ENCODE peak calls at places on chromosome 7, in eight cellular contexts. E is IMR-90, D is stomach, H is B cell, Q is cardiac fibroblast, F is ascending aorta, X is GM13977, C is astrocyte. Z is an unnamed sample.

GRCh38 chr7:93245525-93246432 is 13.6 kb downstream of the VPS50 start:
- DNase-seq in X (no peak), H (peak; percentile 36), E (peak; percentile 38), F (no peak), D (no peak), Q (peak; percentile 53), C (peak; percentile 18), Z (no peak)

GRCh38 chr7:138875794-138876193 is 77.8 kb upstream of the ATP6V0A4 start:
- DNase-seq in H (no peak), F (no peak), E (peak; percentile 96), X (no peak), D (no peak), Q (peak; percentile 26), C (peak; percentile 98), Z (peak; percentile 76)

GRCh38 chr7:27249724-27250636 is 7.4 kb downstream of the EVX1 start:
- DNase-seq in C (no peak), H (no peak), E (no peak), F (peak; percentile 48), Q (no peak), X (peak; percentile 21), D (no peak), Z (no peak)

GRCh38 chr7:5634107-5634950 is 147.1 kb downstream of the RNF216 start:
- DNase-seq in X (no peak), E (peak; percentile 94), Q (peak; percentile 81), D (no peak), F (peak; percentile 78), H (no peak), C (peak; percentile 79), Z (peak; percentile 61)

GRCh38 chr7:143239822-143240221 is 18.0 kb downstream of the TAS2R40 start:
- DNase-seq in X (no peak), D (no peak), C (no peak), E (peak; percentile 19), H (no peak), Q (peak; percentile 31), F (no peak), Z (no peak)

GRCh38 chr7:66183700-66184099 is 21.4 kb upstream of the TPST1 start:
- DNase-seq in C (peak; percentile 96), D (no peak), E (peak; percentile 96), F (no peak), Q (peak; percentile 78), X (no peak), H (no peak), Z (peak; percentile 73)

GRCh38 chr7:36967387-36967786 is 243.1 kb upstream of the AOAH start:
- DNase-seq in D (peak; percentile 57), Q (peak; percentile 83), H (no peak), F (peak; percentile 79), X (peak; percentile 23), C (peak; percentile 46), E (peak; percentile 62), Z (peak; percentile 7)

GRCh38 chr7:76356823-76357222 is 2.0 kb downstream of the YWHAG start:
- DNase-seq in E (peak; percentile 61), C (no peak), Q (no peak), D (no peak), X (no peak), H (no peak), F (no peak), Z (no peak)

GRCh38 chr7:77651544-77652162 is 44.6 kb upstream of the RSBN1L start:
- DNase-seq in C (no peak), X (peak; percentile 62), D (no peak), E (peak; percentile 47), Q (peak; percentile 60), F (no peak), H (peak; percentile 59), Z (no peak)

GRCh38 chr7:106021211-106022067 is 58.4 kb downstream of the CDHR3 start:
- DNase-seq in E (peak; percentile 27), Q (no peak), D (no peak), X (no peak), C (no peak), F (no peak), H (no peak), Z (no peak)

GRCh38 chr7:51029131-51029530 is 246.4 kb upstream of the GRB10 start:
- DNase-seq in X (no peak), Q (no peak), F (peak; percentile 24), H (no peak), E (no peak), D (no peak), C (no peak), Z (no peak)

GRCh38 chr7:101792051-101792651 is 25.3 kb upstream of the CUX1 start:
- DNase-seq in H (no peak), E (no peak), D (no peak), F (peak; percentile 68), X (no peak), Q (peak; percentile 78), C (peak; percentile 88), Z (peak; percentile 24)

GRCh38 chr7:47827886-47828285 is 120.4 kb downstream of the PKD1L1 start:
- DNase-seq in E (no peak), F (no peak), D (no peak), Q (no peak), X (no peak), C (no peak), H (no peak), Z (no peak)

DNA sequence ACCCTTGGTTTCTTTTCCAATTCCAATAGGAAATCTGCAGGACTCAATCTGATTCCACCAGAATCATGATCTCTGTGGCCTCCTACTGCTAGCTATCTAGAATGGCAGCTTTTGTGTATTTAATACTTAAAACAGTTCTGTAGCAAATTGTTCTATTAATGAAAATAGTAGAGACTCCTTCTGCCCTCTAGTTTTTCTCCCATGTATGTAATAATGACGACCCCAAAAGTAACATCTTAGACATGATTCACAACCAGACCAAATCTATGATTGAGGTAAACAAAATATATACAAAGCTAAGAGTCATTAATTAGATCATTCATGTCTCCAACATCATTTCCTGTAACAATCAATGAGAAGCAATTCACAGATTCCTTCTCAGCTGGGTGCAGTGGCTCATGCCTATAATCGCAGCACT is 259.1 kb upstream of the MKLN1 start:
- DNase-seq in X (no peak), H (no peak), D (no peak), C (peak; percentile 25), E (peak; percentile 65), Q (peak; percentile 39), F (no peak), Z (no peak)
- TF ChIP-seq CTCF in X (no peak), H (no peak), D (no peak), C (peak; percentile 40), E (peak; percentile 64), Q (peak; percentile 41), F (no peak), Z (peak; percentile 23)

DNA sequence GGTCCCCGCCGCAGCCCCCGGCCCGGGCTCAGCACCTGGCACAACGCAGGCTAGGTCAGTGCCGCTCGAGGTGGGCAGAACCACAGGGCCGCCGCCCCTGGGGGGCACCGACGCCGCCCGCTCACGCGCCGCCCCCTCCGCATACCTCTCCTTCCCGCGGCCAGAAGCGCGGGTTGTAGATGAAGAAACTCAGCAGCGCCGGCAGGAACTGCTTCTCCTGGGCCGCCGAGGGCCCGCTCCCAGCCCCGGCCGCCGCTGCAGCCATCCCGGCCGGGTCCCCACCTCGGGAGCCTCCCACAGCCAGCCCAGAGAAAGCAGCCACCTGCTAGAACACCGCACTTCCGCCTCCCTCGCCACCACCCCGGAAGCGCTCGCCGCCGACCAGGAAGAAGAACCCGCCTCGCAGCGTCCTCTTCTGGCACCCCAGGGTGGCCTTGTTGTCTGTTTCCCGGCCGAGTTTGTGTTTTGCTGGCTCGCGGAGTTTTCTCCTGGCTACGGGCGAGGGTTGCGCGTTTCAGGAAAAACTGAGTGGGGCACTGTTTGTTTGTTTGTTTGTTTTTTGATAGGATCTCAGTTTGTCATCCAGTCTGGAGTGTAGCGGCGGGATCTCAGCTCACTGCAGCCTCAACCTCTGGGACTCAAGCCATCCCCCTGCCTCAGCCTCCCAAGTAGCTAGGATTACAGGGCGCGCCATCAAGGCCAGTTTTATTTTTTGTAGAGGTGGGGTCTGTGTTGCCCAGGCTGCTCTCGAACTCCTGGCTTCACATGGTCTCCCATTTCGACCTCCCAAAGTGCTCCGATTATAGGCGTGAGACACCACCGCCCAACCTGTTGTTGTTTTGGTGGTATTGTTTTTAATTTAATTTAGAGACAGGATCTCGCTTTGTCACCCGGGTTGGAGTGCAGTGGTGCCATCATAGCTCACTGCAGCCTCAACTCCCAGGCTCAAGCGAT is 17.7 kb downstream of the OCM2 start:
- DNase-seq in D (peak; percentile 85), F (peak; percentile 86), C (peak; percentile 51), Q (peak; percentile 74), E (peak; percentile 57), X (peak; percentile 94), H (peak; percentile 86), Z (no peak)
- TF ChIP-seq CTCF in D (no peak), F (no peak), C (no peak), Q (peak; percentile 44), E (peak; percentile 33), X (peak; percentile 66), H (no peak), Z (peak; percentile 46)

DNA sequence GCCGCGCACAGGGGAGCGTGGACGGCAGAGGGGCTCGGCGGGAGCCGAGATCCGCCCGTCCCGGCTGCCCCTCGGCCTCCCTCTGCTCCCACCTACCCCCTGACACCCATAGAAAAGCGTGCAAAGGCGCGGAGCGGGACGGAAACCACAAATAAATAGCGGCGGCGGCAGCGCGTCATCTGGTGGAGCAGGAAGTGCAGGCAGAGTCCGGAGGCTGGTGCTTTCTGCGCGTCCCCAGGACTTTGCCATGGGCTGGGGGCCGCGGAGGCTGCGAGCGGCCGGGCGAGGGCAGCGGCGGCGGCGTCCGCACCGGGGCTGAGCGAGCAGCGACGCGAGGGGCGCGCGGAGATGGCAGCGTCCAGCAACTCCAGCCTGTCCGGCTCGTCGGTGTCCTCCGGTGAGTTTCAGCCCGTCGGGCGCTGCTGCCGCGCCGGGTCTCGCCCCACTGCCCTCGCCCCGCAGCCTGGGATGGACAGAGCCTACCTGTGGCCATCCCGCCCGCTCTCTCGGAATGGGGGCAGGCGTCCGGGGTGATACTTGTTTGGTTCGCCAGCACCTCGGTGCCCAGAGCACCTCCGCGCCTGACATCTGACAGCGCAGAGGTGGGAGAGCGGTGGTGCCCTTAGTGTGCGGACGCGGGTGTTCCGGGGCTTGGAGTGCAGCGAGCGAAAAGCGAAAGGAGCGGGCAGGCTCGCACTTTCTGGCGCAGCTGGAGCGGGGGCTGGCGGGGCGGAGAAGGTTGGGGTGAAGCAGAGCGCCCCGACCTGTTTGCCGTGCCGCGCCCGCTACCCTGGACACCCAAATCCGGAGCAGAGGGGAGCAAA is at the start of gene CHN2:
- DNase-seq in X (peak; percentile 47), E (no peak), C (peak; percentile 10), D (peak; percentile 75), Q (peak; percentile 30), H (peak; percentile 38), F (peak; percentile 76), Z (no peak)
- TF ChIP-seq CTCF in X (no peak), E (no peak), C (no peak), D (no peak), Q (no peak), H (no peak), F (no peak), Z (no peak)

DNA sequence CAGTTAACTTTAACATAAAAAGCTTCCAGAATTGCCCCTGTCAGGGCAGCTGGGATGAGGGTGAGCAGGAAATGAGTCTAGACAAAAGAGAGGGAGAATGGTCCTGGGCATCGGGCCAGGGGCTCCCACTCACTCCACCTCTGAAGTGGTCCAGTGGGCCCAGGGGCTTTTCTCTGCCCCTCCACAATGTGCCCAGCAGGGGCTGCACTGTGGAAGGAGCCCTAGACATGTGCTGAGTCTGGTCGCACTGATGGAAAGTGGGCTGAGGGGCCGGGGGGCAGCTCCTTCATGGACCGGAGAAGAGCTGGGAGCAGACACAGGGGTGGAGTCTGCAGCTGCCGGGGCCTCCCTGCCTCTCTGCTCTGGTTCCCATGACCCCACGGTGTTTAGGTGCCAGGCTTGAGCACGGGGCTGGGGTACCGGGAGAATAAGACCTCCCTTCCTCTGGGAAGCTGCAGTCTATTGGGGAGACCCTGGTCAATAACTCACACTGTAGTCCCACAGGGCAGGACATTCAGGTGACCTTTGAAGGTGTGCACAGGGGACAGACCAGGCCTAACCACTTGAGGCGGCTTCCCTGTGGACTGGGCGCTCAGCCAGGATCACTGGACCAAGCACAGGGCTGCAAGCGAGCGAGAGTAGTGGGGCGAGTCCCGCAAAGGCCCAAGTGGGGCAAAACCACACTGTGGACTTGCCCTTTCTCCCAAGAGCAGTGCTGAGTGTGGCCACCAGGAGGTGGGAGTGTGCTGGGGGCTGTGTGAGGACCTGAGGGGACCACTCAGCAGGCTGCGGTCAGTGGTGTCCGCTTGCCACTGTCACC is 6.1 kb downstream of the ADCY1 start:
- DNase-seq in X (no peak), D (peak; percentile 27), E (no peak), Q (no peak), C (no peak), F (peak; percentile 50), H (no peak), Z (no peak)
- TF ChIP-seq CTCF in X (peak; percentile 42), D (no peak), E (peak; percentile 15), Q (peak; percentile 34), C (peak; percentile 7), F (no peak), H (no peak), Z (peak; percentile 39)

Z was measured in AG04449.